ENCODE peak calls at places on chromosomes 7 and 10, in eight cellular contexts. T, U, G, M, L, F, J and R are unnamed samples.

GRCh38 chr7:134701272-134701671 is 54.6 kb downstream of the BPGM start:
- DNase-seq in F (no peak), G (no peak), J (peak), M (no peak), T (no peak), U (no peak), L (no peak), R (peak)

GRCh38 chr10:10792681-10793080 is 225.0 kb upstream of the CELF2 start:
- DNase-seq in T (no peak), F (no peak), L (peak), U (no peak), M (no peak), J (no peak), G (peak), R (peak)

GRCh38 chr10:59829024-59829423 is 75.8 kb upstream of the MRLN start:
- DNase-seq in J (no peak), M (no peak), F (no peak), U (no peak), G (no peak), T (no peak), L (no peak), R (no peak)

GRCh38 chr7:1144269-1144771 is 15.7 kb downstream of the ZFAND2A start:
- DNase-seq in G (no peak), T (peak), L (peak), M (no peak), J (peak), U (peak), F (peak), R (peak)

GRCh38 chr10:63522129-63522687 is 1.0 kb downstream of the REEP3 start:
- DNase-seq in L (no peak), F (no peak), J (no peak), G (no peak), T (no peak), U (peak), M (no peak), R (no peak)

GRCh38 chr10:88116491-88116890 is 253.1 kb downstream of the PTEN start:
- DNase-seq in L (no peak), F (no peak), U (no peak), M (no peak), J (no peak), T (no peak), G (no peak), R (peak)

GRCh38 chr10:92692085-92692671 is 2.4 kb downstream of the HHEX start:
- DNase-seq in U (no peak), T (no peak), F (peak), J (no peak), L (no peak), M (no peak), G (no peak), R (no peak)

GRCh38 chr10:96124230-96125141 is 5.6 kb upstream of the ZNF518A start:
- DNase-seq in F (peak), T (no peak), U (no peak), L (peak), J (peak), G (no peak), M (no peak), R (no peak)

GRCh38 chr7:157554393-157555238 is 217.8 kb downstream of the DNAJB6 start:
- DNase-seq in J (no peak), T (no peak), L (no peak), F (no peak), U (no peak), M (no peak), G (no peak), R (no peak)

GRCh38 chr7:142375710-142376313 is 118.0 kb upstream of the PRSS58 start:
- DNase-seq in U (no peak), F (no peak), T (no peak), L (no peak), M (no peak), G (no peak), J (no peak), R (peak)
- TF ChIP-seq CTCF in U (no peak), F (no peak), T (no peak), L (peak), M (peak), G (peak), J (peak), R (peak)

DNA sequence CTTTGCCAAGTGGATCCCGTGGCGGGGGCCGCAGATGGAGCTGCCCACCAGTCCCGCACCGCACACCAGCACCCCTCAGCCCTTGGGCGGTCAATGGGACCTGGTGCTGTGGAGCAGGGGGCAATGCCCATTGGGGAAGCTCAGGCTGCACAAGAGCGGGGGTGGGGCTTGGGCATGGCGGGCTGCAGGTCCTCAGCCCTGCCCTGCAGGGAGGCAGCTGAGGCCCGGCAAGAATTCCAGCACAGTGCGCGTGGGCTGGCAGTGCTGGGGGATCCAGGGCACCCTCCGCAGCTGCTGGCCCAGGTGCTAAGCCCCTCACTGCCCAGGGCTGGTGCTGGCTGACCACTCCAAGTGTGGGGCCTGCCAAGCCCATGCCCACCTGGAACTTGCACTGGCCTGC is 136.2 kb upstream of the ANKRD30A start:
- DNase-seq in T (no peak), G (no peak), J (no peak), U (no peak), L (no peak), F (no peak), M (no peak), R (no peak)
- TF ChIP-seq CTCF in T (no peak), G (no peak), J (no peak), U (no peak), L (no peak), F (no peak), M (no peak), R (no peak)

DNA sequence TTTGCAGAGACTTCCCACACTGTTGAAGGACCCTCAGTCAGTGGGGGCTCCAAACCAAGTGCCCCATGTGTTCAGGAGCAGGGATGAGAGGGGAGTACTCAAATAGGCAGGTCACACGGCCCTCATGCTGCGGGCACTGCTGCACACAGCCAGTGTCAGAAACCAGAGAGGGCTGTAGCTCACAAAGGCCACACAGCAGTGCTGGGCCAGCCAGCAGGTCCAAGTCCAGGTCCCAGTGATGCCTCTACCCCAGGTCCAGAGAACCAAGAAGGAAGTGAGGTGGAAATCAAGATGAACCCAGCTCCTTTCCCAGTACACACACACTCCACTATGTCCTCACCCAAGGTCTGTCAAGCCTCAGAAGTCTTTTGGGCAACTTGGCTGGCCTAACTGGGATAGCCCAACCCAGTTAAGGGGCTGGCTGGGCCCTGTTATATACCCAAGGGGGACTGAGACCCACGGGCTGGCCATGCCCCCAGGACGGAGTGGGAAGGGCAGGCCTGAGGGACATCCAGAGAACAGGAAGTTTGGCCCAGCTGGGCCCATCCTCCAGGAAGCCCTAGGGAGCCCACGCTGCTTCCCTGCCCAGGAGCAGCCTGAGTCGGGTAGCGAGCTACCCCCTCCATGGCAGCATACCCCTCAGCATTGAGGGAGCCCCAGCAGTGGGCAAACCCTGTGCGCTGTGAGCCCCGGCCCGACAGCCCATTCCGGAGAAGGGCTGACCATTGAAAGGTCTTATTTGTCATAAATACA is 24.3 kb downstream of the GRID1 start:
- DNase-seq in F (no peak), L (no peak), T (no peak), U (no peak), M (no peak), J (no peak), G (no peak), R (no peak)
- TF ChIP-seq CTCF in F (no peak), L (no peak), T (no peak), U (no peak), M (no peak), J (no peak), G (no peak), R (no peak)

GRCh38 chr10:8520382-8520781 is 465.9 kb downstream of the GATA3 start:
- DNase-seq in L (no peak), U (no peak), F (no peak), G (no peak), M (no peak), T (no peak), J (no peak), R (no peak)
- TF ChIP-seq CTCF in L (no peak), U (no peak), F (no peak), G (peak), M (no peak), T (no peak), J (no peak), R (no peak)